ENCODE peak calls at places on chromosomes 13 and 19, in four cellular contexts. J is OCI-M1, S is lower leg skin, X is nucleus accumbens. A is an unnamed sample.

GRCh38 chr19:40236366-40236765 is 9.9 kb upstream of the CCNP start:
- DNase-seq in J (no peak), S (no peak), X (no peak), A (no peak)

GRCh38 chr13:111338841-111339240 is 18.4 kb downstream of the TEX29 start:
- DNase-seq in J (no peak), S (no peak), X (no peak), A (no peak)

GRCh38 chr13:42384265-42384664 is 112.3 kb downstream of the AKAP11 start:
- DNase-seq in J (no peak), S (no peak), X (no peak), A (no peak)

GRCh38 chr19:29529646-29530548 is 4.1 kb downstream of the VSTM2B start:
- DNase-seq in J (no peak), S (no peak), X (no peak), A (no peak)

GRCh38 chr19:10428996-10429381 is 8.7 kb downstream of the PDE4A start:
- DNase-seq in J (no peak), S (no peak), X (no peak), A (no peak)

GRCh38 chr19:1590641-1591397 is 1.8 kb downstream of the MBD3 start:
- DNase-seq in J (peak; percentile 40), S (no peak), X (no peak), A (no peak)

GRCh38 chr19:42478765-42479307 is 36.1 kb upstream of the CXCL17 start:
- DNase-seq in J (no peak), S (no peak), X (no peak), A (no peak)

GRCh38 chr19:6357995-6358394 is 3.3 kb upstream of the CLPP start:
- DNase-seq in J (no peak), S (no peak), X (no peak), A (peak; percentile 68)

GRCh38 chr13:45055902-45056648 is 64.2 kb upstream of the GTF2F2 start:
- DNase-seq in J (no peak), S (peak; percentile 31), X (no peak), A (peak; percentile 22)